ENCODE peak calls at places on chromosomes 12 and 14, in eight cellular contexts. One of them, this sample, is unnamed.

GRCh38 chr14:72675126-72675525 is 218.8 kb downstream of the DPF3 start:
- DNase-seq in left cardiac atrium: no peak
- DNase-seq in Calu3: no peak
- DNase-seq in NCI-H1417: no peak
- DNase-seq in HTR-8/SVneo: no peak
- DNase-seq in GOT3: no peak
- DNase-seq in BE2C: no peak
- DNase-seq in erythroblast: no peak
- DNase-seq in this sample: no peak

GRCh38 chr14:22220427-22220826 is 368.6 kb downstream of the DAD1 start:
- DNase-seq in left cardiac atrium: no peak
- DNase-seq in Calu3: no peak
- DNase-seq in NCI-H1417: no peak
- DNase-seq in HTR-8/SVneo: no peak
- DNase-seq in GOT3: no peak
- DNase-seq in BE2C: no peak
- DNase-seq in erythroblast: no peak
- DNase-seq in this sample: no peak

GRCh38 chr12:107330901-107331431 is 237.6 kb upstream of the CRY1 start:
- DNase-seq in left cardiac atrium: no peak
- DNase-seq in Calu3: no peak
- DNase-seq in NCI-H1417: peak
- DNase-seq in HTR-8/SVneo: no peak
- DNase-seq in GOT3: no peak
- DNase-seq in BE2C: no peak
- DNase-seq in erythroblast: no peak
- DNase-seq in this sample: no peak

GRCh38 chr12:76113800-76114757 is 29.6 kb upstream of the NAP1L1 start:
- DNase-seq in left cardiac atrium: no peak
- DNase-seq in Calu3: no peak
- DNase-seq in NCI-H1417: no peak
- DNase-seq in HTR-8/SVneo: no peak
- DNase-seq in GOT3: no peak
- DNase-seq in BE2C: no peak
- DNase-seq in erythroblast: peak
- DNase-seq in this sample: no peak

GRCh38 chr12:6450869-6451347 is 934 bp upstream of the TAPBPL start:
- DNase-seq in left cardiac atrium: no peak
- DNase-seq in Calu3: no peak
- DNase-seq in NCI-H1417: no peak
- DNase-seq in HTR-8/SVneo: no peak
- DNase-seq in GOT3: no peak
- DNase-seq in BE2C: no peak
- DNase-seq in erythroblast: peak
- DNase-seq in this sample: no peak

GRCh38 chr12:121811434-121812319 is 7.9 kb downstream of the SETD1B start:
- DNase-seq in left cardiac atrium: peak
- DNase-seq in Calu3: peak
- DNase-seq in NCI-H1417: peak
- DNase-seq in HTR-8/SVneo: peak
- DNase-seq in GOT3: no peak
- DNase-seq in BE2C: peak
- DNase-seq in erythroblast: peak
- DNase-seq in this sample: no peak

GRCh38 chr12:95959107-95959506 is 16.0 kb downstream of the AMDHD1 start:
- DNase-seq in left cardiac atrium: no peak
- DNase-seq in Calu3: peak
- DNase-seq in NCI-H1417: peak
- DNase-seq in HTR-8/SVneo: peak
- DNase-seq in GOT3: no peak
- DNase-seq in BE2C: no peak
- DNase-seq in erythroblast: no peak
- DNase-seq in this sample: peak

GRCh38 chr12:26512213-26512612 is 316.8 kb downstream of the SSPN start:
- DNase-seq in left cardiac atrium: no peak
- DNase-seq in Calu3: no peak
- DNase-seq in NCI-H1417: no peak
- DNase-seq in HTR-8/SVneo: no peak
- DNase-seq in GOT3: no peak
- DNase-seq in BE2C: no peak
- DNase-seq in erythroblast: no peak
- DNase-seq in this sample: no peak

GRCh38 chr14:71478542-71478941 is 453.7 kb upstream of the RGS6 start:
- DNase-seq in left cardiac atrium: no peak
- DNase-seq in Calu3: no peak
- DNase-seq in NCI-H1417: no peak
- DNase-seq in HTR-8/SVneo: no peak
- DNase-seq in GOT3: no peak
- DNase-seq in BE2C: no peak
- DNase-seq in erythroblast: peak
- DNase-seq in this sample: no peak

GRCh38 chr12:131912526-131913274 is 16.4 kb upstream of the PUS1 start:
- DNase-seq in left cardiac atrium: peak
- DNase-seq in Calu3: peak
- DNase-seq in NCI-H1417: no peak
- DNase-seq in HTR-8/SVneo: peak
- DNase-seq in GOT3: no peak
- DNase-seq in BE2C: peak
- DNase-seq in erythroblast: peak
- DNase-seq in this sample: no peak

GRCh38 chr14:73762375-73762822 is 48.2 kb upstream of the PNMA1 start:
- DNase-seq in left cardiac atrium: no peak
- DNase-seq in Calu3: no peak
- DNase-seq in NCI-H1417: no peak
- DNase-seq in HTR-8/SVneo: no peak
- DNase-seq in GOT3: no peak
- DNase-seq in BE2C: no peak
- DNase-seq in erythroblast: peak
- DNase-seq in this sample: no peak

GRCh38 chr14:103206023-103206481 is 82.8 kb downstream of the TNFAIP2 start:
- DNase-seq in left cardiac atrium: no peak
- DNase-seq in Calu3: no peak
- DNase-seq in NCI-H1417: no peak
- DNase-seq in HTR-8/SVneo: no peak
- DNase-seq in GOT3: no peak
- DNase-seq in BE2C: no peak
- DNase-seq in erythroblast: no peak
- DNase-seq in this sample: no peak

GRCh38 chr12:123660328-123660727 is 10.6 kb upstream of the TCTN2 start:
- DNase-seq in left cardiac atrium: no peak
- DNase-seq in Calu3: no peak
- DNase-seq in NCI-H1417: no peak
- DNase-seq in HTR-8/SVneo: peak
- DNase-seq in GOT3: no peak
- DNase-seq in BE2C: no peak
- DNase-seq in erythroblast: peak
- DNase-seq in this sample: no peak

GRCh38 chr14:63179383-63179782 is 24.9 kb upstream of the RHOJ start:
- DNase-seq in left cardiac atrium: no peak
- DNase-seq in Calu3: no peak
- DNase-seq in NCI-H1417: no peak
- DNase-seq in HTR-8/SVneo: no peak
- DNase-seq in GOT3: no peak
- DNase-seq in BE2C: no peak
- DNase-seq in erythroblast: no peak
- DNase-seq in this sample: no peak

GRCh38 chr12:5187136-5187535 is 143.5 kb downstream of the KCNA5 start:
- DNase-seq in left cardiac atrium: no peak
- DNase-seq in Calu3: no peak
- DNase-seq in NCI-H1417: no peak
- DNase-seq in HTR-8/SVneo: no peak
- DNase-seq in GOT3: no peak
- DNase-seq in BE2C: no peak
- DNase-seq in erythroblast: no peak
- DNase-seq in this sample: no peak

GRCh38 chr14:104341532-104342434 is 203.4 kb downstream of the KIF26A start:
- DNase-seq in left cardiac atrium: no peak
- DNase-seq in Calu3: peak
- DNase-seq in NCI-H1417: no peak
- DNase-seq in HTR-8/SVneo: peak
- DNase-seq in GOT3: no peak
- DNase-seq in BE2C: peak
- DNase-seq in erythroblast: peak
- DNase-seq in this sample: no peak

GRCh38 chr14:104436741-104437701 is 142.5 kb upstream of the C14orf180 start:
- DNase-seq in left cardiac atrium: peak
- DNase-seq in Calu3: peak
- DNase-seq in NCI-H1417: peak
- DNase-seq in HTR-8/SVneo: no peak
- DNase-seq in GOT3: no peak
- DNase-seq in BE2C: peak
- DNase-seq in erythroblast: no peak
- DNase-seq in this sample: peak

GRCh38 chr14:70641548-70642312 is at the start of gene TTC9:
- DNase-seq in left cardiac atrium: no peak
- DNase-seq in Calu3: peak
- DNase-seq in NCI-H1417: peak
- DNase-seq in HTR-8/SVneo: peak
- DNase-seq in GOT3: no peak
- DNase-seq in BE2C: peak
- DNase-seq in erythroblast: peak
- DNase-seq in this sample: no peak

GRCh38 chr12:66823857-66824570 is 145.1 kb upstream of the GRIP1 start:
- DNase-seq in left cardiac atrium: no peak
- DNase-seq in Calu3: peak
- DNase-seq in NCI-H1417: peak
- DNase-seq in HTR-8/SVneo: peak
- DNase-seq in GOT3: peak
- DNase-seq in BE2C: no peak
- DNase-seq in erythroblast: no peak
- DNase-seq in this sample: no peak

GRCh38 chr14:23895480-23895879 is 58.1 kb upstream of the DHRS4 start:
- DNase-seq in left cardiac atrium: peak
- DNase-seq in Calu3: no peak
- DNase-seq in NCI-H1417: no peak
- DNase-seq in HTR-8/SVneo: no peak
- DNase-seq in GOT3: no peak
- DNase-seq in BE2C: no peak
- DNase-seq in erythroblast: peak
- DNase-seq in this sample: no peak

GRCh38 chr14:71733210-71733883 is 198.9 kb upstream of the RGS6 start:
- DNase-seq in left cardiac atrium: no peak
- DNase-seq in Calu3: no peak
- DNase-seq in NCI-H1417: no peak
- DNase-seq in HTR-8/SVneo: no peak
- DNase-seq in GOT3: no peak
- DNase-seq in BE2C: no peak
- DNase-seq in erythroblast: no peak
- DNase-seq in this sample: no peak

GRCh38 chr12:88035907-88036289 is 6.7 kb upstream of the C12orf50 start:
- DNase-seq in left cardiac atrium: no peak
- DNase-seq in Calu3: peak
- DNase-seq in NCI-H1417: peak
- DNase-seq in HTR-8/SVneo: no peak
- DNase-seq in GOT3: no peak
- DNase-seq in BE2C: no peak
- DNase-seq in erythroblast: peak
- DNase-seq in this sample: no peak

GRCh38 chr12:131850856-131851559 is 22.8 kb downstream of the MMP17 start:
- DNase-seq in left cardiac atrium: peak
- DNase-seq in Calu3: peak
- DNase-seq in NCI-H1417: no peak
- DNase-seq in HTR-8/SVneo: no peak
- DNase-seq in GOT3: no peak
- DNase-seq in BE2C: no peak
- DNase-seq in erythroblast: no peak
- DNase-seq in this sample: no peak

This sample was measured in NCI-H2081 treated with DMSO at 0.1 percent for 48 hours.